ENCODE peak calls at places on chromosomes 12 and 14, in nine cellular contexts. E is aorta, Z is NCI-H1694, U is NCI-H774, P is AG09309, D is upper lobe of left lung, M is epithelial cell of esophagus, C is kidney glomerular epithelial cell, Y is amniotic stem cell. O is an unnamed sample.

GRCh38 chr14:63011609-63012008 is 33.6 kb downstream of the KCNH5 start:
- DNase-seq in P (no peak), D (no peak), E (no peak), Y (no peak), U (no peak), M (peak), C (no peak), Z (no peak), O (no peak)

GRCh38 chr14:103456167-103456835 is 66.3 kb downstream of the CKB start:
- DNase-seq in Z (no peak), C (no peak), U (no peak), D (no peak), E (no peak), M (peak), Y (no peak), P (no peak), O (no peak)

GRCh38 chr14:58904771-58905170 is 267.0 kb downstream of the DACT1 start:
- DNase-seq in Z (no peak), Y (peak), M (no peak), E (no peak), P (no peak), D (no peak), U (no peak), C (no peak), O (no peak)

GRCh38 chr14:76720382-76720813 is 40.9 kb upstream of the VASH1 start:
- DNase-seq in Z (peak), C (no peak), P (no peak), U (peak), E (peak), D (no peak), Y (no peak), M (no peak), O (no peak)

GRCh38 chr12:129871991-129872969 is 31.5 kb downstream of the TMEM132D start:
- DNase-seq in P (no peak), D (no peak), E (no peak), Z (no peak), M (no peak), C (no peak), U (peak), Y (no peak), O (no peak)

GRCh38 chr12:93173178-93173957 is 204.4 kb upstream of the NUDT4 start:
- DNase-seq in M (no peak), Z (peak), C (no peak), E (no peak), D (no peak), U (no peak), Y (no peak), P (no peak), O (no peak)

GRCh38 chr12:107320929-107321618 is 227.7 kb upstream of the CRY1 start:
- DNase-seq in D (peak), Z (no peak), U (peak), Y (no peak), E (peak), M (peak), C (peak), P (no peak), O (no peak)

GRCh38 chr14:23129759-23130316 is 10.8 kb upstream of the CEBPE start:
- DNase-seq in P (no peak), Y (no peak), E (no peak), D (no peak), U (no peak), Z (no peak), C (no peak), M (peak), O (no peak)

GRCh38 chr14:95137804-95138167 is 19.5 kb downstream of the DICER1 start:
- DNase-seq in P (no peak), E (no peak), D (no peak), U (no peak), Z (no peak), Y (no peak), C (no peak), M (no peak), O (no peak)

GRCh38 chr14:60206249-60206670 is 41.1 kb upstream of the DHRS7 start:
- DNase-seq in P (no peak), Z (no peak), C (no peak), M (no peak), E (no peak), U (no peak), D (no peak), Y (no peak), O (no peak)

GRCh38 chr12:109461049-109461845 is 15.9 kb downstream of the KCTD10 start:
- DNase-seq in P (no peak), D (no peak), E (peak), Z (no peak), U (no peak), Y (no peak), C (no peak), M (no peak), O (no peak)

GRCh38 chr12:67241482-67241881 is 27.7 kb upstream of the CAND1 start:
- DNase-seq in D (no peak), P (peak), C (no peak), E (no peak), M (peak), Z (no peak), U (no peak), Y (peak), O (peak)

GRCh38 chr12:129049917-129050316 is 196.6 kb downstream of the GLT1D1 start:
- DNase-seq in Y (no peak), P (no peak), D (no peak), Z (no peak), C (peak), U (no peak), M (no peak), E (no peak), O (no peak)

O was measured in GM04503.